ENCODE peak calls at places on chromosome 14, in six cellular contexts. One of them, this sample, is unnamed.

GRCh38 chr14:81625343-81625742 is 91.7 kb upstream of the SEL1L start:
- DNase-seq in brain microvascular endothelial cell: no peak
- DNase-seq in IMR-90: no peak
- DNase-seq in GM12865: peak; percentile 2
- DNase-seq in astrocyte: no peak
- DNase-seq in CD8-positive, alpha-beta T cell: no peak
- DNase-seq in this sample: no peak

GRCh38 chr14:20302042-20302761 is 3.5 kb downstream of the TTC5 start:
- DNase-seq in IMR-90: peak; percentile 61
- DNase-seq in brain microvascular endothelial cell: peak; percentile 55
- DNase-seq in astrocyte: peak; percentile 39
- DNase-seq in CD8-positive, alpha-beta T cell: no peak
- DNase-seq in GM12865: peak; percentile 10
- DNase-seq in this sample: no peak

GRCh38 chr14:64891839-64892375 is 12.2 kb upstream of the SPTB start:
- DNase-seq in IMR-90: peak; percentile 77
- DNase-seq in GM12865: peak; percentile 69
- DNase-seq in brain microvascular endothelial cell: peak; percentile 68
- DNase-seq in astrocyte: peak; percentile 44
- DNase-seq in CD8-positive, alpha-beta T cell: no peak
- DNase-seq in this sample: peak; percentile 17

GRCh38 chr14:53630336-53630735 is 326.3 kb downstream of the BMP4 start:
- DNase-seq in brain microvascular endothelial cell: no peak
- DNase-seq in IMR-90: no peak
- DNase-seq in GM12865: no peak
- DNase-seq in astrocyte: peak; percentile 24
- DNase-seq in CD8-positive, alpha-beta T cell: no peak
- DNase-seq in this sample: no peak

GRCh38 chr14:42779024-42779423 is 1172.3 kb downstream of the LRFN5 start:
- DNase-seq in astrocyte: no peak
- DNase-seq in IMR-90: peak; percentile 10
- DNase-seq in CD8-positive, alpha-beta T cell: no peak
- DNase-seq in brain microvascular endothelial cell: no peak
- DNase-seq in GM12865: no peak
- DNase-seq in this sample: peak; percentile 20

GRCh38 chr14:56949828-56950227 is 139.5 kb upstream of the OTX2 start:
- DNase-seq in IMR-90: no peak
- DNase-seq in CD8-positive, alpha-beta T cell: no peak
- DNase-seq in astrocyte: peak; percentile 0
- DNase-seq in GM12865: no peak
- DNase-seq in brain microvascular endothelial cell: no peak
- DNase-seq in this sample: no peak

GRCh38 chr14:74504874-74505617 is 11.5 kb downstream of the ISCA2 start:
- DNase-seq in CD8-positive, alpha-beta T cell: no peak
- DNase-seq in astrocyte: no peak
- DNase-seq in brain microvascular endothelial cell: no peak
- DNase-seq in IMR-90: no peak
- DNase-seq in GM12865: no peak
- DNase-seq in this sample: no peak

GRCh38 chr14:44847910-44848309 is 113.8 kb downstream of the KLHL28 start:
- DNase-seq in astrocyte: peak; percentile 42
- DNase-seq in CD8-positive, alpha-beta T cell: no peak
- DNase-seq in IMR-90: peak; percentile 41
- DNase-seq in brain microvascular endothelial cell: no peak
- DNase-seq in GM12865: no peak
- DNase-seq in this sample: peak; percentile 9

GRCh38 chr14:88129306-88130056 is 124.5 kb downstream of the GPR65 start:
- DNase-seq in GM12865: peak; percentile 26
- DNase-seq in astrocyte: peak; percentile 69
- DNase-seq in brain microvascular endothelial cell: peak; percentile 35
- DNase-seq in CD8-positive, alpha-beta T cell: peak; percentile 5
- DNase-seq in IMR-90: peak; percentile 23
- DNase-seq in this sample: peak; percentile 65

GRCh38 chr14:100554082-100554677 is 33.0 kb downstream of the BEGAIN start:
- DNase-seq in IMR-90: no peak
- DNase-seq in brain microvascular endothelial cell: no peak
- DNase-seq in astrocyte: no peak
- DNase-seq in CD8-positive, alpha-beta T cell: no peak
- DNase-seq in GM12865: no peak
- DNase-seq in this sample: no peak

GRCh38 chr14:85060116-85060515 is 469.8 kb upstream of the FLRT2 start:
- DNase-seq in GM12865: no peak
- DNase-seq in CD8-positive, alpha-beta T cell: no peak
- DNase-seq in IMR-90: no peak
- DNase-seq in brain microvascular endothelial cell: no peak
- DNase-seq in astrocyte: no peak
- DNase-seq in this sample: no peak

GRCh38 chr14:91929700-91930099 is 17.8 kb downstream of the FBLN5 start:
- DNase-seq in IMR-90: peak; percentile 40
- DNase-seq in brain microvascular endothelial cell: no peak
- DNase-seq in astrocyte: peak; percentile 23
- DNase-seq in GM12865: no peak
- DNase-seq in CD8-positive, alpha-beta T cell: no peak
- DNase-seq in this sample: no peak
- H3K4me3 ChIP-seq in IMR-90: no peak overlapping the region
- H3K4me3 ChIP-seq in brain microvascular endothelial cell: no peak overlapping the region
- H3K4me3 ChIP-seq in astrocyte: no peak overlapping the region
- H3K4me3 ChIP-seq in GM12865: no peak overlapping the region
- H3K4me3 ChIP-seq in CD8-positive, alpha-beta T cell: no peak overlapping the region
- H3K4me3 ChIP-seq in this sample: no peak overlapping the region

GRCh38 chr14:29584992-29585391 is 342.7 kb downstream of the PRKD1 start:
- DNase-seq in brain microvascular endothelial cell: peak; percentile 52
- DNase-seq in IMR-90: peak; percentile 94
- DNase-seq in GM12865: no peak
- DNase-seq in CD8-positive, alpha-beta T cell: no peak
- DNase-seq in astrocyte: peak; percentile 80
- DNase-seq in this sample: peak; percentile 62
- H3K4me3 ChIP-seq in brain microvascular endothelial cell: no peak overlapping the region
- H3K4me3 ChIP-seq in IMR-90: no peak overlapping the region
- H3K4me3 ChIP-seq in GM12865: no peak overlapping the region
- H3K4me3 ChIP-seq in CD8-positive, alpha-beta T cell: no peak overlapping the region
- H3K4me3 ChIP-seq in astrocyte: no peak overlapping the region
- H3K4me3 ChIP-seq in this sample: no peak overlapping the region

GRCh38 chr14:68506645-68507405 is 286.0 kb downstream of the ZFP36L1 start:
- DNase-seq in GM12865: peak; percentile 89
- DNase-seq in IMR-90: no peak
- DNase-seq in brain microvascular endothelial cell: no peak
- DNase-seq in astrocyte: no peak
- DNase-seq in CD8-positive, alpha-beta T cell: no peak
- DNase-seq in this sample: no peak
- H3K4me3 ChIP-seq in GM12865: peak overlapping the region; percentile 3
- H3K4me3 ChIP-seq in IMR-90: no peak overlapping the region
- H3K4me3 ChIP-seq in brain microvascular endothelial cell: no peak overlapping the region
- H3K4me3 ChIP-seq in astrocyte: no peak overlapping the region
- H3K4me3 ChIP-seq in CD8-positive, alpha-beta T cell: peak overlapping the region; percentile 24
- H3K4me3 ChIP-seq in this sample: no peak overlapping the region

DNA sequence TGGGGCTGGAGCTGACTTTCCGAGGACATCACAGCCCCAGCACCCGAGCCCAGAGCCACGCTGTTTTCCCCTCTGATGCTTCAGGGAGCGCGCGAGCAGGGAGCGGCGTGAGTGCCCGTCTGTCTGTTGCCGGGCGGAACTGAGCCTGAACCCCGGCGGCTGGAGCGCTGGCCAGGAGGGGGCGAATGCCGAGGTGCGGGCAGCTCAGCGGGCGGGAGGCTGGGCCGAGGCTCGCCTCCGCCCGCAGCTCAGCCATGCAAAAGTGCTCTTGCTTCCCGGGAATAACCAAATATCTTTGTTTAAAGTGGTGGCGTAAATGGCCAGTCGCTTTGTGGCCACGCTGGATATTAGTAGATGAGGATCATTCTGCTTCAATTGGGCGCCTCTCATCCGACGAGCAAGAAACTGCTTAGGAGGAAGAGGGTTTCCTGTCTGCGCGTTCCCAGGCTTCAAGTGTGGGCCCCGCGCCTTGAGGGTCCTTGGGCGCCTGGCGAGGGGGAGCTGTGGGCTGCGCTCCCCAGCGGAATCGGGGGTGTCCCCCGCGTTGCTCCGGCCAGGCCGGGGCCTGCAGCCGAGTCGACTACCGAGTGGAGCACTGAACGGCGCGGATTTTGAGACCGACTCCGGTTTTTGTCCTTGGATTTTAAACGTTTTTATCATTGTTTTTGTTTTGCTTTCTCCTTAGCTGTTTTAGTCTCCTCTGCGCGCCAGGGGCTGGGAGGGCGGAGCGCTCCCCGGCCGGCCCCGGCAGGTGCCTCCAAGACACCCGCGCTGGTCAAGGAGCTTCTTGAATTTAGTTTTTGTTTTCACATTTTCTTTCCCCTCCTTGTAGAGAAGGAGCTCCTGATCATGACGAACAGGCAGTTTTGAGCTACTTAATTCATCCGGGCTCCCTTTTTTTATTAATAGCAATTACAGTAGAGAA is 831 bp upstream of the NKX2-1 start:
- DNase-seq in IMR-90: peak; percentile 2
- DNase-seq in astrocyte: no peak
- DNase-seq in brain microvascular endothelial cell: no peak
- DNase-seq in GM12865: no peak
- DNase-seq in CD8-positive, alpha-beta T cell: no peak
- DNase-seq in this sample: no peak
- H3K4me3 ChIP-seq in IMR-90: no peak overlapping the region
- H3K4me3 ChIP-seq in astrocyte: peak overlapping the region; percentile 10
- H3K4me3 ChIP-seq in brain microvascular endothelial cell: no peak overlapping the region
- H3K4me3 ChIP-seq in GM12865: no peak overlapping the region
- H3K4me3 ChIP-seq in CD8-positive, alpha-beta T cell: no peak overlapping the region
- H3K4me3 ChIP-seq in this sample: no peak overlapping the region

GRCh38 chr14:106822905-106823304 is 1296.5 kb downstream of the TMEM121 start:
- DNase-seq in brain microvascular endothelial cell: no peak
- DNase-seq in astrocyte: no peak
- DNase-seq in IMR-90: no peak
- DNase-seq in GM12865: peak; percentile 70
- DNase-seq in CD8-positive, alpha-beta T cell: no peak
- DNase-seq in this sample: no peak
- H3K4me3 ChIP-seq in brain microvascular endothelial cell: no peak overlapping the region
- H3K4me3 ChIP-seq in astrocyte: no peak overlapping the region
- H3K4me3 ChIP-seq in IMR-90: no peak overlapping the region
- H3K4me3 ChIP-seq in GM12865: peak overlapping the region; percentile 72
- H3K4me3 ChIP-seq in CD8-positive, alpha-beta T cell: no peak overlapping the region
- H3K4me3 ChIP-seq in this sample: no peak overlapping the region

DNA sequence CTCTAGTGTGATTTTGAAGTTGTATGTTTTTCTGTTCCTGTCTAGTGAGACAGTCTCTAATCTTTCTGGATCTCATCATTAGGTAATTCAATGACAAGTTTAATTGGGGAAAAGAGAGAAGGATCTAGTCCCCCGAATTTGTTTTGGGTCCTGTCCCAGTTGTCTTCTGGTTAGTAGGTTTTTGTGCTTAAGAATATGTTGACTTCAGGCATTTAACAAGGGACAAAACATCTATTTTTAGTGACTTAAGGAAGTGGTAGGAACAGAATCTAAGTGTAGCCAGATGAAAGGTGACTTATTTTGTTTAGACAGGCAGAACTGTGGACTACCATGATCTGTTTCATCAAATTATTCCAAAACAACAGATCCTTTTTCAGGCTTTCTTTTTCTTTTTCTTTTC is 2.2 kb downstream of the GPATCH2L start:
- DNase-seq in brain microvascular endothelial cell: no peak
- DNase-seq in GM12865: no peak
- DNase-seq in CD8-positive, alpha-beta T cell: no peak
- DNase-seq in IMR-90: no peak
- DNase-seq in astrocyte: no peak
- DNase-seq in this sample: no peak
- H3K4me3 ChIP-seq in brain microvascular endothelial cell: no peak overlapping the region
- H3K4me3 ChIP-seq in GM12865: no peak overlapping the region
- H3K4me3 ChIP-seq in CD8-positive, alpha-beta T cell: no peak overlapping the region
- H3K4me3 ChIP-seq in IMR-90: no peak overlapping the region
- H3K4me3 ChIP-seq in astrocyte: no peak overlapping the region
- H3K4me3 ChIP-seq in this sample: no peak overlapping the region

DNA sequence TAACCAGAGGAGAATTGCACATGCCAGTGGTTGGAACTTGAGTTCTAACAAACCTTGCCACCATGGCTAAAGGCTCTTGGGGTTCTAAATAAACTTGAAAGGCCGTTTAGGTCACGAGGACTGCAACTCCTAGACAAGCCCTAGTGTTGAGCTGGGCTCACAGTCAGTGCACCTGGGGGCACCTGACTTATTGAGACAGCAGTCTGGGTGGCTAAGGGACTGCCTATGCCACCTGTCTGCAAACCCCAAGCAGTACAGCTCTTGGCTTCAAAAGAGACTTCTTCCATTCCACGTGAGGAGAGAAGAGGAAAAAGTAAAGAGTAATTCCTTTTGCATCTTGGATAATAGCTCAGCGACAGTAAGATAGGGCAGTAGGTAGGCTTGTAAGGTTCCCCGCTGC is 765.6 kb upstream of the FOXG1 start:
- DNase-seq in IMR-90: no peak
- DNase-seq in astrocyte: no peak
- DNase-seq in brain microvascular endothelial cell: no peak
- DNase-seq in CD8-positive, alpha-beta T cell: no peak
- DNase-seq in GM12865: no peak
- DNase-seq in this sample: no peak
- H3K4me3 ChIP-seq in IMR-90: no peak overlapping the region
- H3K4me3 ChIP-seq in astrocyte: no peak overlapping the region
- H3K4me3 ChIP-seq in brain microvascular endothelial cell: no peak overlapping the region
- H3K4me3 ChIP-seq in CD8-positive, alpha-beta T cell: no peak overlapping the region
- H3K4me3 ChIP-seq in GM12865: no peak overlapping the region
- H3K4me3 ChIP-seq in this sample: no peak overlapping the region

DNA sequence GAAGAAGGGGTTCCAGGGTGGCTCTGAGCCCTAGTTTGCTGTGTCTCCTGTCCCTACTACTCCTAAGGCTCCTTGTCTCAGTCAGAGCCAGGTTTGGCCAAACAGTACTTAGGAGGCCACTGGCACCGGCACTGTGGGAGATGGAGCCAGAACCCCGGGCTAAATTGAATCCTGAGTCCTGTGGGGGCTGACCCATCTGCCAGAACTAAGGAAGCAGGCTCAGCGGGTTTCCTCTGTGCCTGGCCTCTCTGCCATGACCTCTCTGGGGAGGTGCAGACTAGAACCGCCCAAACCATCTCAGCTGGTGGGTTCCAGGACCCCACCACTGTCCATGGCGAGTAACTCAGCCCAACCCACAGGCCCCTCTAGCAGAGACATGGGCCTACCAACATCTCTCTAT is 5.5 kb downstream of the ACTN1 start:
- DNase-seq in CD8-positive, alpha-beta T cell: no peak
- DNase-seq in IMR-90: no peak
- DNase-seq in astrocyte: no peak
- DNase-seq in brain microvascular endothelial cell: no peak
- DNase-seq in GM12865: no peak
- DNase-seq in this sample: no peak
- H3K4me3 ChIP-seq in CD8-positive, alpha-beta T cell: no peak overlapping the region
- H3K4me3 ChIP-seq in IMR-90: no peak overlapping the region
- H3K4me3 ChIP-seq in astrocyte: no peak overlapping the region
- H3K4me3 ChIP-seq in brain microvascular endothelial cell: no peak overlapping the region
- H3K4me3 ChIP-seq in GM12865: no peak overlapping the region
- H3K4me3 ChIP-seq in this sample: no peak overlapping the region

GRCh38 chr14:102544034-102544744 is 34.6 kb upstream of the ANKRD9 start:
- DNase-seq in IMR-90: no peak
- DNase-seq in brain microvascular endothelial cell: no peak
- DNase-seq in CD8-positive, alpha-beta T cell: no peak
- DNase-seq in astrocyte: no peak
- DNase-seq in GM12865: no peak
- DNase-seq in this sample: no peak
- H3K4me3 ChIP-seq in IMR-90: no peak overlapping the region
- H3K4me3 ChIP-seq in brain microvascular endothelial cell: no peak overlapping the region
- H3K4me3 ChIP-seq in CD8-positive, alpha-beta T cell: no peak overlapping the region
- H3K4me3 ChIP-seq in astrocyte: no peak overlapping the region
- H3K4me3 ChIP-seq in GM12865: no peak overlapping the region
- H3K4me3 ChIP-seq in this sample: no peak overlapping the region